ENCODE peak calls at places on chromosomes 13 and 19, in four cellular contexts. One of them, this sample, is unnamed.

GRCh38 chr19:19342086-19343015 is 21.7 kb downstream of the MAU2 start:
- DNase-seq in stimulated activated CD8-positive, alpha-beta memory T cell treated with anti-CD3 and anti-CD28 coated beads, Interleukin-15, amount 100 ng/mL, for 4 hours: no peak
- DNase-seq in ELR: peak
- DNase-seq in RPMI7951: peak
- DNase-seq in this sample: peak

GRCh38 chr13:25300861-25301346 is 521 bp upstream of the NUP58 start:
- DNase-seq in RPMI7951: peak
- DNase-seq in stimulated activated CD8-positive, alpha-beta memory T cell treated with anti-CD3 and anti-CD28 coated beads, Interleukin-15, amount 100 ng/mL, for 4 hours: no peak
- DNase-seq in ELR: no peak
- DNase-seq in this sample: no peak

GRCh38 chr13:20772401-20773131 is 1.2 kb downstream of the EEF1AKMT1 start:
- DNase-seq in stimulated activated CD8-positive, alpha-beta memory T cell treated with anti-CD3 and anti-CD28 coated beads, Interleukin-15, amount 100 ng/mL, for 4 hours: no peak
- DNase-seq in RPMI7951: peak
- DNase-seq in ELR: peak
- DNase-seq in this sample: peak

GRCh38 chr19:9857920-9858746 is 23.0 kb downstream of the PIN1 start:
- DNase-seq in ELR: no peak
- DNase-seq in RPMI7951: no peak
- DNase-seq in stimulated activated CD8-positive, alpha-beta memory T cell treated with anti-CD3 and anti-CD28 coated beads, Interleukin-15, amount 100 ng/mL, for 4 hours: no peak
- DNase-seq in this sample: no peak

GRCh38 chr19:29491491-29491890 is 34.3 kb upstream of the VSTM2B start:
- DNase-seq in RPMI7951: no peak
- DNase-seq in ELR: no peak
- DNase-seq in stimulated activated CD8-positive, alpha-beta memory T cell treated with anti-CD3 and anti-CD28 coated beads, Interleukin-15, amount 100 ng/mL, for 4 hours: no peak
- DNase-seq in this sample: no peak

GRCh38 chr13:77521194-77521593 is 14.3 kb upstream of the SCEL start:
- DNase-seq in RPMI7951: no peak
- DNase-seq in stimulated activated CD8-positive, alpha-beta memory T cell treated with anti-CD3 and anti-CD28 coated beads, Interleukin-15, amount 100 ng/mL, for 4 hours: no peak
- DNase-seq in ELR: peak
- DNase-seq in this sample: peak

GRCh38 chr19:18464646-18465045 is 26.7 kb upstream of the ISYNA1 start:
- DNase-seq in ELR: peak
- DNase-seq in stimulated activated CD8-positive, alpha-beta memory T cell treated with anti-CD3 and anti-CD28 coated beads, Interleukin-15, amount 100 ng/mL, for 4 hours: no peak
- DNase-seq in RPMI7951: no peak
- DNase-seq in this sample: peak

GRCh38 chr13:27283906-27284523 is 13.4 kb downstream of the RASL11A start:
- DNase-seq in stimulated activated CD8-positive, alpha-beta memory T cell treated with anti-CD3 and anti-CD28 coated beads, Interleukin-15, amount 100 ng/mL, for 4 hours: no peak
- DNase-seq in ELR: peak
- DNase-seq in RPMI7951: peak
- DNase-seq in this sample: peak

GRCh38 chr13:112833551-112834257 is 135.3 kb upstream of the MCF2L start:
- DNase-seq in ELR: no peak
- DNase-seq in stimulated activated CD8-positive, alpha-beta memory T cell treated with anti-CD3 and anti-CD28 coated beads, Interleukin-15, amount 100 ng/mL, for 4 hours: no peak
- DNase-seq in RPMI7951: no peak
- DNase-seq in this sample: no peak

GRCh38 chr13:113877149-113877990 is 13.5 kb upstream of the GAS6 start:
- DNase-seq in stimulated activated CD8-positive, alpha-beta memory T cell treated with anti-CD3 and anti-CD28 coated beads, Interleukin-15, amount 100 ng/mL, for 4 hours: no peak
- DNase-seq in ELR: no peak
- DNase-seq in RPMI7951: no peak
- DNase-seq in this sample: no peak

This sample was measured in GM23248.